ENCODE peak calls at places on chromosomes 1 and 21, in five cellular contexts. J is psoas muscle, S is prostate gland, F is GM23248, C is pancreas. Q is an unnamed sample. For H3K27me3, the result is how much of the 10 kb centered on the place peaks cover.

GRCh38 chr1:63642901-63643300 is 49.7 kb downstream of the PGM1 start:
- DNase-seq in S (no peak), F (no peak), C (no peak), J (no peak), Q (no peak)

GRCh38 chr1:226871636-226872327 is 1.4 kb downstream of the PSEN2 start:
- DNase-seq in J (no peak), S (no peak), C (no peak), F (no peak), Q (peak)

GRCh38 chr1:153647375-153647714 is 11.2 kb upstream of the SNAPIN start:
- DNase-seq in S (no peak), C (no peak), J (no peak), F (no peak), Q (no peak)

GRCh38 chr1:156476501-156477298 is 23.9 kb downstream of the MEF2D start:
- DNase-seq in J (peak), C (no peak), F (peak), S (no peak), Q (no peak)

GRCh38 chr1:232966663-232967062 is 16.3 kb downstream of the NTPCR start:
- DNase-seq in C (no peak), S (no peak), F (no peak), J (no peak), Q (no peak)

GRCh38 chr21:31566061-31566460 is 93.4 kb upstream of the SOD1 start:
- DNase-seq in F (peak), J (no peak), C (no peak), S (no peak), Q (no peak)

GRCh38 chr1:16050328-16050727 is 6.7 kb downstream of the CLCNKB start:
- DNase-seq in S (no peak), F (no peak), J (no peak), C (no peak), Q (no peak)

GRCh38 chr1:155184835-155185782 is 11.5 kb downstream of the TRIM46 start:
- DNase-seq in S (no peak), F (no peak), C (peak), J (peak), Q (peak)

GRCh38 chr1:11028018-11028417 is 15.6 kb downstream of the TARDBP start:
- DNase-seq in C (no peak), J (no peak), F (no peak), S (no peak), Q (no peak)

GRCh38 chr1:228074954-228075730 is 7.4 kb upstream of the ARF1 start:
- DNase-seq in S (no peak), F (no peak), J (peak), C (peak), Q (peak)

GRCh38 chr1:6025269-6026094 is 20.2 kb upstream of the KCNAB2 start:
- DNase-seq in S (no peak), F (peak), C (no peak), J (no peak), Q (no peak)

GRCh38 chr1:89603651-89604413 is 29.1 kb upstream of the LRRC8C start:
- DNase-seq in C (no peak), S (no peak), J (no peak), F (peak), Q (no peak)

GRCh38 chr1:115322631-115323030 is 15.4 kb downstream of the NGF start:
- DNase-seq in J (no peak), F (peak), C (no peak), S (no peak), Q (no peak)

GRCh38 chr1:203273206-203273868 is 32.0 kb upstream of the BTG2 start:
- DNase-seq in J (peak), F (peak), S (peak), C (peak), Q (peak)

DNA sequence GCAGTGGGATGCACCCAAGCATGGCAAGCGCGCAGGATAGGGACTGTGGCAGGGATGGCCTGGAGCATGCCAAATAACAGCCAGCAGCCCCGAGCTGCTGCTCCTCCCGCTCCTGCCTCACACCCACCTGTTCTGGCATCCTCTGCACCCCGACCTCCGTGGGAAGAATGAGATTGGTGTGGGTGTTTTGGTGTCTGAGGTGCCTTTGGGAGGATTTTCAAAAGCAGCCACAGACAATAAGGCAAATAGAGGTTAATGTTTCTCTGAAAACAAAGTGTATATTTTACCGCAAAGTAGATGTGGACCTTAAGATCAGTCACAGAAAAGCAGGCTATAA is 35.5 kb downstream of the IGFN1 start:
- DNase-seq in J (no peak), F (no peak), C (no peak), S (no peak), Q (no peak)
- H3K27me3 ChIP-seq in J (under half), F (under half), C (under half), S (under half), Q (under half)

GRCh38 chr1:150764617-150765090 is 924 bp downstream of the CTSS start:
- DNase-seq in F (peak), S (no peak), J (no peak), C (no peak), Q (no peak)
- H3K4me3 ChIP-seq in F (no peak), S (peak), J (peak), C (peak), Q (peak)

GRCh38 chr1:31218705-31219104 is 21.0 kb downstream of the NKAIN1 start:
- DNase-seq in F (no peak), C (no peak), J (no peak), S (no peak), Q (no peak)
- H3K27ac ChIP-seq in F (no peak), C (no peak), J (no peak), S (no peak), Q (no peak)

DNA sequence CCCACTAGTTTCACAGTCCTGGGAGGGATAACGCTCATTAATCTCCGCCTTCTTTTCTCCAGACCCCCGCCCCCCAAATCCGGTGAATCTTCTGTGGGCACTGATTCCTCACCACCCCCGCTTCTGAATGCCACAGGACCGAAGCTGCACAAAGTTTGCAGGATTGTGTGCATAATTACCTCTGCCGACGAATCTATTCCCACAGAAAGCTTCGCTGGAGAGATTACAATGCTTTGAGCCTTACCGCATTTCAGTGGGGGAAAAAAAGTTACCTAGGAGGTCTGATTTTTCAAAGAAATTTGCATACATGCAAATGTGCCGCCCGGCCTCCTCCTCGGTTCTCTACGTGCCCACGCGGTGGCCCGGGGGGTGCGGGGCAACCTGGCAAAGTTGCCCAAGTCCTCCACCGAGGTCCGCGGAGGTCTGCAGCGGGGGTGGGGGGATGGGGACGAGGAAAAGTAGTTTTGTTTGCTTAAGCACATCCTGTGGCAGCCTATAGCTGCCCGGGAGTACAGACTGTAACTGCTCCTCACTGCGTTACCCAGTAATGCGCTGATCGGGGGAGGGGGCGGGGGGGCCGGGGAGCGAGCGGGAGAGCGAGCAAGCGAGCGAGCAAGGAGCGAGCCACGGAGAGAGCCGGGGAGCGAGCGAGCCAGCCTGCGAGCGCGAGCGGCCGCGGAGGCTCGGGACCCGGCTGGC is 575 bp upstream of the NFIA start:
- DNase-seq in S (no peak), C (peak), J (peak), F (peak), Q (peak)
- H3K27me3 ChIP-seq in S (under half), C (under half), J (under half), F (under half), Q (under half)

DNA sequence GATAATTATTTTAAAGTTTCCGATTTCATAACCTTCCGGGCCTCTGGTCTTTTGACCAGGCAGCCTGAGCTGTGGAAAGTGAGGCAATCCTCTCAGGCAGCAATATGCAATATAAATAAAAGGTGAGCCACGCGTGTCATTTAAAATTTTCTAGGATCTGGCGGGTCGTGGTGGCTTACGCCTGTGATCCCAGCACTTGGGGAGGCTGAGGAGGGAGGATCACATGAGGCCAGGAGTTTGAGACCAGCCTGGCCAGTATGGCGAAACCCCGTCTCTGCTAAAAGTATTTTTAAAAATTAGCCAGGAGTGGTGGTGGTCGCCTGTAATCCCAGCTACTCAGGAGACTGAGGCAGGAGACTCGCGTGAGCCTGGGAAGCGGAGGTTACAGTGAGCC is 546 bp upstream of the ZNF695 start:
- DNase-seq in F (peak), J (no peak), S (no peak), C (no peak), Q (no peak)
- H3K4me3 ChIP-seq in F (peak), J (no peak), S (no peak), C (no peak), Q (no peak)